ENCODE peak calls at places on chromosomes 5 and 9, in ten cellular contexts. One of them, this sample, is unnamed.

GRCh38 chr5:93953442-93953841 is 212.0 kb upstream of the POU5F2 start:
- DNase-seq in pancreas: no peak
- DNase-seq in ovary: no peak
- DNase-seq in foreskin fibroblast: no peak
- DNase-seq in sigmoid colon: no peak
- DNase-seq in endothelial cell of umbilical vein: no peak
- DNase-seq in brain microvascular endothelial cell: no peak
- DNase-seq in mucosa of descending colon: no peak
- DNase-seq in neural progenitor cell: no peak
- DNase-seq in epithelial cell of proximal tubule: no peak
- DNase-seq in this sample: no peak

GRCh38 chr9:98564714-98565113 is 144.0 kb downstream of the GABBR2 start:
- DNase-seq in neural progenitor cell: no peak
- DNase-seq in mucosa of descending colon: no peak
- DNase-seq in foreskin fibroblast: no peak
- DNase-seq in epithelial cell of proximal tubule: no peak
- DNase-seq in pancreas: no peak
- DNase-seq in brain microvascular endothelial cell: no peak
- DNase-seq in ovary: no peak
- DNase-seq in endothelial cell of umbilical vein: no peak
- DNase-seq in sigmoid colon: no peak
- DNase-seq in this sample: no peak

GRCh38 chr9:28774433-28775029 is 1201.2 kb upstream of the C9orf72 start:
- DNase-seq in ovary: no peak
- DNase-seq in sigmoid colon: no peak
- DNase-seq in mucosa of descending colon: no peak
- DNase-seq in brain microvascular endothelial cell: no peak
- DNase-seq in foreskin fibroblast: no peak
- DNase-seq in pancreas: no peak
- DNase-seq in epithelial cell of proximal tubule: no peak
- DNase-seq in neural progenitor cell: peak
- DNase-seq in endothelial cell of umbilical vein: peak
- DNase-seq in this sample: no peak

GRCh38 chr5:135026645-135027317 is 7.2 kb downstream of the PITX1 start:
- DNase-seq in sigmoid colon: no peak
- DNase-seq in foreskin fibroblast: no peak
- DNase-seq in mucosa of descending colon: no peak
- DNase-seq in ovary: no peak
- DNase-seq in epithelial cell of proximal tubule: no peak
- DNase-seq in brain microvascular endothelial cell: no peak
- DNase-seq in pancreas: peak
- DNase-seq in endothelial cell of umbilical vein: no peak
- DNase-seq in neural progenitor cell: peak
- DNase-seq in this sample: no peak

GRCh38 chr5:143564417-143564816 is 160.9 kb upstream of the NR3C1 start:
- DNase-seq in foreskin fibroblast: no peak
- DNase-seq in pancreas: no peak
- DNase-seq in brain microvascular endothelial cell: no peak
- DNase-seq in neural progenitor cell: no peak
- DNase-seq in mucosa of descending colon: no peak
- DNase-seq in endothelial cell of umbilical vein: no peak
- DNase-seq in sigmoid colon: no peak
- DNase-seq in epithelial cell of proximal tubule: no peak
- DNase-seq in ovary: no peak
- DNase-seq in this sample: no peak

GRCh38 chr9:99962685-99963261 is 56.3 kb downstream of the STX17 start:
- DNase-seq in foreskin fibroblast: no peak
- DNase-seq in brain microvascular endothelial cell: peak
- DNase-seq in pancreas: no peak
- DNase-seq in sigmoid colon: no peak
- DNase-seq in epithelial cell of proximal tubule: peak
- DNase-seq in endothelial cell of umbilical vein: no peak
- DNase-seq in neural progenitor cell: no peak
- DNase-seq in mucosa of descending colon: no peak
- DNase-seq in ovary: no peak
- DNase-seq in this sample: no peak

GRCh38 chr5:173780356-173781234 is 107.6 kb upstream of the CPEB4 start:
- DNase-seq in sigmoid colon: no peak
- DNase-seq in ovary: no peak
- DNase-seq in foreskin fibroblast: no peak
- DNase-seq in epithelial cell of proximal tubule: no peak
- DNase-seq in pancreas: no peak
- DNase-seq in neural progenitor cell: no peak
- DNase-seq in brain microvascular endothelial cell: no peak
- DNase-seq in mucosa of descending colon: no peak
- DNase-seq in endothelial cell of umbilical vein: no peak
- DNase-seq in this sample: no peak

GRCh38 chr5:138334867-138335447 is 3.1 kb upstream of the FAM53C start:
- DNase-seq in epithelial cell of proximal tubule: no peak
- DNase-seq in pancreas: no peak
- DNase-seq in ovary: no peak
- DNase-seq in foreskin fibroblast: no peak
- DNase-seq in endothelial cell of umbilical vein: no peak
- DNase-seq in neural progenitor cell: no peak
- DNase-seq in mucosa of descending colon: no peak
- DNase-seq in brain microvascular endothelial cell: no peak
- DNase-seq in sigmoid colon: no peak
- DNase-seq in this sample: no peak

GRCh38 chr5:155050384-155051019 is 36.9 kb downstream of the KIF4B start:
- DNase-seq in sigmoid colon: no peak
- DNase-seq in ovary: no peak
- DNase-seq in brain microvascular endothelial cell: no peak
- DNase-seq in mucosa of descending colon: no peak
- DNase-seq in neural progenitor cell: peak
- DNase-seq in epithelial cell of proximal tubule: no peak
- DNase-seq in foreskin fibroblast: no peak
- DNase-seq in pancreas: no peak
- DNase-seq in endothelial cell of umbilical vein: no peak
- DNase-seq in this sample: no peak

DNA sequence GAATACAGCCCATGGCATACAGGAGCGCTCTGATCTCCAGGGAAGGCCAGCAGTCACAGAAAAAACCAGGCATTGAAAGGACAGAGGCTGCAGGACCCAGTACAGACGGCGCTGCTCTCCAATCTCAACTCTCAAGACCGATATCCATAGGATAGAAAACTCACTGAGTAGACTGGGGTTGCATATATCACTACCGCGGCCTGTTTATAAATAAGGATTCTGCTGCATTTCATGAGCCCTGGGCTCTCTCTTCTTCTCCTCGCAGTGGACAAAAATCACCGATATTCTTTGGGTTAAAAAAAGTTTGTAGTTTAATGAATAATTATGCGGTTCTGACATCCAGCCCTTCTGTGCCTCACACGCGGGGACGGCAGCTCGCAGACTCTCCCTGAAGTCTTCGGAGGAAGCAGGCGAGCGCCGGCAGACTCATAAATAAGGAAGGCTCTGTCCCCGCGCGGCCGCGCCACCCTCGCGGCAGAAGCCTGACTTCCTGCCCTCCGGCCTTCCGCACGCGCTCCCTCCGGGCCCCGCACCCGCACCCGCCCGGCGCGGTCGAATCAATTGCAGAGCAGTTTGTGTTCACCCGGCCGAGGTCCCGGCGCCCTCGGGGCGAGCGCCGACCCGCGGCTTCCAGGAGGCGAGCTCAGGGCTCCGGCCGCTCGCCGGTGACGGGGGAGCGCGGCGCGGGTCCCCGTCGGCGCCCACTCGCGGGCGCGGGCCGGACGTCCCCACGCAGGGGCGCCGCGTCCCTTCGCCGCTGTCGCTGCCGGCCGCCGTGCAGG is at the start of gene FAM78A:
- DNase-seq in ovary: no peak
- DNase-seq in pancreas: no peak
- DNase-seq in mucosa of descending colon: peak
- DNase-seq in sigmoid colon: no peak
- DNase-seq in endothelial cell of umbilical vein: peak
- DNase-seq in neural progenitor cell: peak
- DNase-seq in brain microvascular endothelial cell: no peak
- DNase-seq in epithelial cell of proximal tubule: no peak
- DNase-seq in foreskin fibroblast: peak
- DNase-seq in this sample: peak
- TF ChIP-seq CTCF in ovary: no peak
- TF ChIP-seq CTCF in pancreas: no peak
- TF ChIP-seq CTCF in mucosa of descending colon: no peak
- TF ChIP-seq CTCF in sigmoid colon: no peak
- TF ChIP-seq CTCF in endothelial cell of umbilical vein: no peak
- TF ChIP-seq CTCF in neural progenitor cell: no peak
- TF ChIP-seq CTCF in brain microvascular endothelial cell: no peak
- TF ChIP-seq CTCF in epithelial cell of proximal tubule: no peak
- TF ChIP-seq CTCF in foreskin fibroblast: no peak
- TF ChIP-seq CTCF in this sample: no peak

DNA sequence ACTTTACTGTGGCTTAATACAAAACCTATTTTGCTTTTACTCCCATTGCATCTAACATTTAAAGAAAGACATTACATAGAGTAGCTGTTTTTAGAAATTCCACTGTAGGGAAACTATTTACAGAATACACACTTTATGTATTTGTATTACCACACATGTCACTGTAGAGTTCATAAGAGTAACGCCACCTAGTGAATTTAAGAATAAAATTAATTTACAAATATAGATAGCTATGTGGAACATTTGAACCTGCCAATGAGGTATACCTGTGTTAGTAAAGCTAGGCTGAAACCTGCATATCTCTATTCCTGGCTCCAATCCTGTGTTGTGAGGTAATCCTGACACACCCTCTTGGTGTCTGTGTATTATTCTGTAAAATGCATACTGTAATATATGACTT is 234.4 kb downstream of the MAST4 start:
- DNase-seq in mucosa of descending colon: no peak
- DNase-seq in ovary: no peak
- DNase-seq in epithelial cell of proximal tubule: no peak
- DNase-seq in foreskin fibroblast: no peak
- DNase-seq in sigmoid colon: no peak
- DNase-seq in pancreas: no peak
- DNase-seq in brain microvascular endothelial cell: no peak
- DNase-seq in neural progenitor cell: no peak
- DNase-seq in endothelial cell of umbilical vein: peak
- DNase-seq in this sample: no peak
- TF ChIP-seq CTCF in mucosa of descending colon: no peak
- TF ChIP-seq CTCF in ovary: no peak
- TF ChIP-seq CTCF in epithelial cell of proximal tubule: no peak
- TF ChIP-seq CTCF in foreskin fibroblast: no peak
- TF ChIP-seq CTCF in sigmoid colon: no peak
- TF ChIP-seq CTCF in pancreas: no peak
- TF ChIP-seq CTCF in brain microvascular endothelial cell: no peak
- TF ChIP-seq CTCF in neural progenitor cell: no peak
- TF ChIP-seq CTCF in endothelial cell of umbilical vein: no peak
- TF ChIP-seq CTCF in this sample: no peak

GRCh38 chr9:2666569-2666968 is 45.0 kb downstream of the VLDLR start:
- DNase-seq in ovary: no peak
- DNase-seq in mucosa of descending colon: no peak
- DNase-seq in sigmoid colon: no peak
- DNase-seq in foreskin fibroblast: no peak
- DNase-seq in brain microvascular endothelial cell: no peak
- DNase-seq in pancreas: no peak
- DNase-seq in epithelial cell of proximal tubule: no peak
- DNase-seq in neural progenitor cell: no peak
- DNase-seq in endothelial cell of umbilical vein: no peak
- DNase-seq in this sample: no peak

GRCh38 chr9:2664675-2665065 is 43.1 kb downstream of the VLDLR start:
- DNase-seq in ovary: no peak
- DNase-seq in brain microvascular endothelial cell: no peak
- DNase-seq in sigmoid colon: no peak
- DNase-seq in mucosa of descending colon: no peak
- DNase-seq in neural progenitor cell: no peak
- DNase-seq in epithelial cell of proximal tubule: no peak
- DNase-seq in pancreas: no peak
- DNase-seq in endothelial cell of umbilical vein: no peak
- DNase-seq in foreskin fibroblast: no peak
- DNase-seq in this sample: no peak

GRCh38 chr9:2663486-2663885 is 41.9 kb downstream of the VLDLR start:
- DNase-seq in endothelial cell of umbilical vein: no peak
- DNase-seq in pancreas: no peak
- DNase-seq in foreskin fibroblast: no peak
- DNase-seq in epithelial cell of proximal tubule: no peak
- DNase-seq in neural progenitor cell: no peak
- DNase-seq in brain microvascular endothelial cell: no peak
- DNase-seq in sigmoid colon: no peak
- DNase-seq in mucosa of descending colon: no peak
- DNase-seq in ovary: no peak
- DNase-seq in this sample: no peak

GRCh38 chr9:2663886-2664674 is 42.5 kb downstream of the VLDLR start:
- DNase-seq in mucosa of descending colon: no peak
- DNase-seq in epithelial cell of proximal tubule: no peak
- DNase-seq in ovary: no peak
- DNase-seq in sigmoid colon: no peak
- DNase-seq in brain microvascular endothelial cell: no peak
- DNase-seq in endothelial cell of umbilical vein: no peak
- DNase-seq in neural progenitor cell: no peak
- DNase-seq in foreskin fibroblast: no peak
- DNase-seq in pancreas: no peak
- DNase-seq in this sample: no peak

DNA sequence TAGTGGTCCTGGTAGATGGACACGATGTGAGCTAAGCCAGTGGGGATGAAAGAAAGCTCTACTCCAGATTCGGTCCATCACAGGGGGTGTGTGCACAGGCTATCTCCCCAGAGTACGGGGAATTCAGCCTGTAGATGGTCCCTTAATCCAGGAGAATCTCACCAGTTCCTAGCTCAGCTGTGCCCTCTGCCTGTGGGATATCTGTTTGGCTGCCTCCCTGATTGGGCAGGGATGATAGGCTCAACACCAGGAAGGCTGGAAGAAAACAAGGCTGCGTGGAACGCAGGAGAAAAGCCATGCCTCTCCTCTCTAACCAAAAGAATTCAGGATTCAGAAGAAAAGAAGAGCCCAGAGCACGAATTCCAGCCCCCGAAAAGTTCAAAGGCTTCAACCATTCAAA is 40.9 kb downstream of the VLDLR start:
- DNase-seq in sigmoid colon: no peak
- DNase-seq in brain microvascular endothelial cell: no peak
- DNase-seq in mucosa of descending colon: no peak
- DNase-seq in foreskin fibroblast: no peak
- DNase-seq in pancreas: no peak
- DNase-seq in epithelial cell of proximal tubule: no peak
- DNase-seq in neural progenitor cell: peak
- DNase-seq in endothelial cell of umbilical vein: no peak
- DNase-seq in ovary: no peak
- DNase-seq in this sample: no peak
- TF ChIP-seq CTCF in sigmoid colon: no peak
- TF ChIP-seq CTCF in brain microvascular endothelial cell: peak
- TF ChIP-seq CTCF in mucosa of descending colon: no peak
- TF ChIP-seq CTCF in foreskin fibroblast: no peak
- TF ChIP-seq CTCF in pancreas: no peak
- TF ChIP-seq CTCF in epithelial cell of proximal tubule: peak
- TF ChIP-seq CTCF in neural progenitor cell: peak
- TF ChIP-seq CTCF in endothelial cell of umbilical vein: no peak
- TF ChIP-seq CTCF in ovary: no peak
- TF ChIP-seq CTCF in this sample: no peak

DNA sequence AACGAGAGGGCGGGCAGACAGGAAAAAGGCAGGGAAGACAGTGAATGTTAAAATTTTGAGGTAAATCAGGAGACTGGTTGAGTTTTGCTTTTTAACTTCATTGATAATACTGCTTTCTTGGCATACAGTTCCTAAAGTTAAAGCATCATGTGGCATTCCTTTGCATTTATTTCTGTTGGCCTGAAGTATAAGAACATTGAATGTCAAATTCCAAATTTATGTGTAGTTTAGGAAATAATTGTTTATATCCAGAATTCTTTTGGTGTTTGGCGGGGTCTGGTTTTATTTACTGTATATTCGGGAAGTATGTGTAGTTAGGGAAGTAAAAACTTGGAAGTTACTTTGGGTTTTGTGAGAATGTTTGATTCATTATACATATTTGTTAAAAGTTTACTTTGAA is 83.1 kb downstream of the PTPDC1 start:
- DNase-seq in mucosa of descending colon: no peak
- DNase-seq in ovary: no peak
- DNase-seq in brain microvascular endothelial cell: no peak
- DNase-seq in endothelial cell of umbilical vein: no peak
- DNase-seq in pancreas: no peak
- DNase-seq in sigmoid colon: no peak
- DNase-seq in epithelial cell of proximal tubule: no peak
- DNase-seq in foreskin fibroblast: no peak
- DNase-seq in neural progenitor cell: no peak
- DNase-seq in this sample: no peak
- TF ChIP-seq CTCF in mucosa of descending colon: no peak
- TF ChIP-seq CTCF in ovary: no peak
- TF ChIP-seq CTCF in brain microvascular endothelial cell: no peak
- TF ChIP-seq CTCF in endothelial cell of umbilical vein: no peak
- TF ChIP-seq CTCF in pancreas: no peak
- TF ChIP-seq CTCF in sigmoid colon: no peak
- TF ChIP-seq CTCF in epithelial cell of proximal tubule: no peak
- TF ChIP-seq CTCF in foreskin fibroblast: no peak
- TF ChIP-seq CTCF in neural progenitor cell: no peak
- TF ChIP-seq CTCF in this sample: no peak

This sample was measured in nephron progenitor cell.